ENCODE peak calls at places on chromosome 4, in four cellular contexts. H is NCI-H2081; J is CD4-positive, alpha-beta memory T cell; U is G401. Q is an unnamed sample.

GRCh38 chr4:181548873-181549541 is 694.2 kb upstream of the TENM3 start:
- DNase-seq in J (no peak), H (peak; percentile 35), U (no peak), Q (no peak)

GRCh38 chr4:33262809-33263208 is 2542.6 kb downstream of the PCDH7 start:
- DNase-seq in H (no peak), J (no peak), U (no peak), Q (no peak)

GRCh38 chr4:36841583-36842326 is 402.8 kb upstream of the NWD2 start:
- DNase-seq in U (no peak), H (no peak), J (no peak), Q (no peak)

GRCh38 chr4:86235549-86235948 is 124.3 kb downstream of the MAPK10 start:
- DNase-seq in U (no peak), J (no peak), H (no peak), Q (no peak)

GRCh38 chr4:134544303-134544761 is 342.7 kb upstream of the PABPC4L start:
- DNase-seq in J (no peak), U (peak; percentile 7), H (peak; percentile 23), Q (peak; percentile 78)

GRCh38 chr4:73978886-73979285 is 2.9 kb downstream of the PF4 start:
- DNase-seq in H (no peak), U (no peak), J (no peak), Q (no peak)

GRCh38 chr4:155960522-155960921 is 6.9 kb upstream of the CTSO start:
- DNase-seq in H (peak; percentile 14), J (no peak), U (no peak), Q (no peak)

GRCh38 chr4:174292473-174292872 is 8.8 kb downstream of the CEP44 start:
- DNase-seq in U (no peak), H (no peak), J (no peak), Q (no peak)

GRCh38 chr4:2320152-2320551 is 58.2 kb upstream of the MXD4 start:
- DNase-seq in U (no peak), H (no peak), J (no peak), Q (no peak)